ENCODE peak calls at places on chromosomes 7 and 10, in seven cellular contexts. D is Karpas-422, A is mammary epithelial cell, G is mesenchymal stem cell, V is GM12878, T is GM23248, M is MM.1S. U is an unnamed sample.

GRCh38 chr7:1928555-1929348 is 258.7 kb downstream of the ELFN1 start:
- DNase-seq in A (no peak), V (no peak), G (no peak), M (no peak), D (no peak), T (no peak), U (no peak)

GRCh38 chr7:95951531-95951930 is 179.2 kb downstream of the DYNC1I1 start:
- DNase-seq in V (no peak), M (no peak), A (no peak), T (no peak), G (no peak), D (no peak), U (no peak)

GRCh38 chr7:128814496-128814895 is 15.7 kb upstream of the FLNC start:
- DNase-seq in V (no peak), D (no peak), M (no peak), A (no peak), G (no peak), T (no peak), U (no peak)

GRCh38 chr10:96276831-96277230 is 5.5 kb upstream of the BLNK start:
- DNase-seq in T (peak), A (peak), G (no peak), D (peak), M (no peak), V (no peak), U (no peak)

GRCh38 chr10:86341361-86341811 is 25.2 kb downstream of the GRID1 start:
- DNase-seq in D (no peak), M (no peak), T (peak), G (no peak), A (peak), V (no peak), U (no peak)

GRCh38 chr10:110820321-110820814 is 51.4 kb upstream of the PDCD4 start:
- DNase-seq in G (no peak), A (no peak), T (peak), M (no peak), D (no peak), V (no peak), U (no peak)

GRCh38 chr10:17255512-17255911 is 27.5 kb downstream of the VIM start:
- DNase-seq in G (no peak), D (no peak), V (no peak), M (no peak), T (no peak), A (no peak), U (no peak)

GRCh38 chr10:44045020-44045419 is 339.9 kb downstream of the CXCL12 start:
- DNase-seq in G (peak), D (no peak), T (no peak), M (no peak), V (no peak), A (no peak), U (no peak)

GRCh38 chr10:108544500-108545120 is 1378.7 kb downstream of the XPNPEP1 start:
- DNase-seq in A (peak), G (peak), T (peak), M (peak), V (no peak), D (peak), U (peak)

GRCh38 chr7:64463636-64464375 is 99.1 kb downstream of the ZNF680 start:
- DNase-seq in G (no peak), V (no peak), A (peak), D (no peak), T (peak), M (peak), U (no peak)
- H2AFZ ChIP-seq in G (no peak), V (no peak), A (peak), D (no peak), T (peak), M (peak), U (no peak)

GRCh38 chr10:98485959-98486358 is 39.2 kb upstream of the HPS1 start:
- DNase-seq in G (no peak), M (no peak), D (no peak), V (no peak), T (peak), A (peak), U (no peak)
- H2AFZ ChIP-seq in G (no peak), M (no peak), D (no peak), V (no peak), T (peak), A (peak), U (no peak)

GRCh38 chr10:24906372-24906771 is 46.0 kb downstream of the PRTFDC1 start:
- DNase-seq in D (no peak), M (no peak), V (no peak), T (no peak), A (no peak), G (no peak), U (no peak)
- H2AFZ ChIP-seq in D (no peak), M (no peak), V (no peak), T (no peak), A (no peak), G (no peak), U (no peak)

DNA sequence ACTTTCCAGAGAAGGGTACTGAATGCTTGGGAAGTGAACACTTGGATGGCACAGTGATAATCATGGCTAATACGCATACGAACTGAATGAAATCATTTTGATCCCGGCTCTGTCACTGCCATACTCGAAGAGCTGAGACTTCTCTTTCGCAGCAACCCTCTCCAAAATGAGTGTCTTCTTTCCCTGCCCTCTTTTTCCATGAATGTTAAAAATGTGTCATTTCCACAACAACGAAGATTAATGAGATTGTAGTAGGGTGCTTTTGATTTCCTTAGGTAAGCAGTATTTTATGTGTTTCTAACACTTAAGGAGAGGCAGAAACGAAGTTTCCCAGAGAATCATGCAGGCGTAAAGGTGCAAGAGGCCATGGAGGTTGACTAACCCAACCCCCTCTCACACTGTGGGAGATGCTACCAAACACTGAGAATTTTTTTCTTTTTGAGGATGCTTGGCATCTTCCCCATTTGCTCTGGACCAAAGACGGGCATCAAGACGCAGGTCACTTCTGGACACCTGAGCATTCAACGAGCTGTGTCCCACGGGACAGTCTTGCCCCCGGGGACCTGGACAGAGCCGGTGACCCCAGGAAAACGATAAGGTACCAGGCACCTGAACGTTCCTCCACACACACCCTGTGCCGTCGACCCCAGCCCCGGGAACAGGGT is 823 bp downstream of the COPG2 start:
- DNase-seq in T (peak), D (no peak), V (no peak), G (peak), M (peak), A (no peak), U (no peak)
- H2AFZ ChIP-seq in T (peak), D (peak), V (peak), G (peak), M (peak), A (peak), U (peak)

GRCh38 chr10:14810969-14811953 is 26.6 kb downstream of the CDNF start:
- DNase-seq in G (no peak), D (no peak), A (peak), T (no peak), M (no peak), V (no peak), U (peak)
- H2AFZ ChIP-seq in G (no peak), D (no peak), A (no peak), T (no peak), M (no peak), V (no peak), U (peak)

GRCh38 chr7:70596575-70596891 is 535.4 kb upstream of the GALNT17 start:
- DNase-seq in M (no peak), G (no peak), A (no peak), V (no peak), D (no peak), T (no peak), U (no peak)
- H2AFZ ChIP-seq in M (peak), G (no peak), A (peak), V (no peak), D (no peak), T (no peak), U (no peak)

GRCh38 chr10:61452655-61453641 is at the start of gene TMEM26:
- DNase-seq in T (peak), D (no peak), M (no peak), G (peak), V (no peak), A (no peak), U (no peak)
- H2AFZ ChIP-seq in T (peak), D (no peak), M (no peak), G (peak), V (no peak), A (peak), U (no peak)

DNA sequence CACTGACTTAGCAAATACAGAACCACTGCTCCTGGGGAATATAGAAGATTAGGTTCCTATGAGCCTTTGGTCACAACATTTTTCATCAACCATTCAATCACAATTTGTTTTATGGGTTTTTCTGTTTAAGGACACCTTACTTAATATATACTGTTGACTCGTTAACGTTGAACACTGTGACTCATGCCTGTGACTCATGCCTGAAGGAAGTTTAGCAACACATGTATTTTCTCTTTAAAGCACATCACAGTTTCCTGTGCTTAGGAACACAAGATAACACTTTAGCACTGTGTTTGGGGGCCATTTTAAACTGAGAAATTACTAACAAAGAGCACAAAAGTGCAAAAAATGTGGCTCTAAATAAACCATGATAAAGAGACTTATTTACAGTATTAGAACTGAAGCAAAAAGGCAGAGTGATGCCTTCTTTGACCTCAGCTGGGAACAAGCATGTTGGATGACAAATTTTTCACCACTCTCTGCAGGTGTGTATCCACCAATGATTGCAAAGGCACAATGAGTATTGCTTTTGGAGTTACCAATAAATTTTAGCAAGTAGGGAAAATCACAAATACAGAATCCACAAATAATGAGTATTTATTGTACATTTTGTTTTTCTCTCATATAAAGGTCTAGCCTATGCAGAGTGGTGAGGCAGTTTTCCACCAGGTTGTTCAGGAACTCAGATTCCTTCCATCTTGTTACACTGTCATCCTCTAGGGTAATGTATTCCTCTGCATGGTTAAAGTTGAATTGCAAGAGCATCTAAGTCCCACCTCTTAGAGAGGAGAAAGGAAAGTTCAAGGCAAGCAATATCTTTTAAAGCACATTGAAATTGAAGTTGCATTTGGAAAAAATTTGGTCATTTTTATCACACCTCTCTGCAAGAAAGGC is 7.3 kb downstream of the FGFBP3 start:
- DNase-seq in D (no peak), G (peak), T (peak), A (peak), V (no peak), M (no peak), U (no peak)
- H2AFZ ChIP-seq in D (no peak), G (no peak), T (no peak), A (peak), V (no peak), M (no peak), U (no peak)

U was measured in OCI-LY7.